ENCODE peak calls at places on chromosome 2, in nine cellular contexts. E is foreskin fibroblast, D is nephron progenitor cell, Y is Panc1, A is cardiac muscle cell, H is AG04449, T is A549, Q is thyroid gland, G is ovary. Z is an unnamed sample.

GRCh38 chr2:74544634-74545033 is 9.1 kb downstream of the LOXL3 start:
- DNase-seq in T (peak; percentile 44), A (no peak), H (no peak), Y (no peak), D (no peak), E (no peak), Q (no peak), G (no peak), Z (no peak)

GRCh38 chr2:236355911-236356310 is 91.7 kb upstream of the ASB18 start:
- DNase-seq in T (no peak), G (no peak), Y (no peak), A (no peak), E (no peak), H (no peak), Q (no peak), D (no peak), Z (no peak)

GRCh38 chr2:119772128-119772527 is 12.4 kb downstream of the PTPN4 start:
- DNase-seq in Q (no peak), E (no peak), G (no peak), T (no peak), H (no peak), D (no peak), Y (no peak), A (no peak), Z (no peak)

GRCh38 chr2:237421542-237422047 is 7.6 kb upstream of the COL6A3 start:
- DNase-seq in A (peak; percentile 65), G (peak; percentile 82), D (peak; percentile 82), Q (peak; percentile 84), Y (no peak), E (peak; percentile 84), T (peak; percentile 85), H (no peak), Z (peak; percentile 62)

GRCh38 chr2:22883054-22883453 is 501.9 kb upstream of the KLHL29 start:
- DNase-seq in Q (no peak), G (no peak), A (no peak), Y (no peak), T (no peak), E (no peak), D (no peak), H (no peak), Z (no peak)

GRCh38 chr2:169999041-169999440 is 171.8 kb downstream of the UBR3 start:
- DNase-seq in E (no peak), Y (no peak), Q (no peak), G (no peak), H (no peak), A (no peak), D (no peak), T (no peak), Z (no peak)

GRCh38 chr2:152409691-152410597 is 75.0 kb downstream of the FMNL2 start:
- DNase-seq in Q (no peak), T (no peak), D (no peak), A (no peak), Y (no peak), G (no peak), H (no peak), E (peak; percentile 74), Z (no peak)

GRCh38 chr2:45241061-45241561 is 231.9 kb upstream of the SIX2 start:
- DNase-seq in G (no peak), D (no peak), H (no peak), Q (no peak), T (no peak), Y (no peak), A (no peak), E (peak; percentile 29), Z (no peak)

GRCh38 chr2:73811878-73812277 is 16.9 kb upstream of the STAMBP start:
- DNase-seq in H (no peak), D (no peak), A (no peak), G (no peak), Y (no peak), E (no peak), T (no peak), Q (no peak), Z (no peak)

GRCh38 chr2:159891917-159892691 is 94.1 kb upstream of the CD302 start:
- DNase-seq in H (peak; percentile 7), D (no peak), E (peak; percentile 70), G (no peak), Q (no peak), T (peak; percentile 38), A (no peak), Y (no peak), Z (no peak)

GRCh38 chr2:134189009-134189717 is 64.7 kb upstream of the MGAT5 start:
- DNase-seq in H (no peak), Y (no peak), G (no peak), E (peak; percentile 34), A (no peak), T (peak; percentile 13), D (no peak), Q (no peak), Z (no peak)

GRCh38 chr2:39094717-39095363 is 26.0 kb downstream of the SOS1 start:
- DNase-seq in Y (no peak), D (no peak), Q (no peak), E (peak; percentile 37), H (no peak), A (no peak), T (no peak), G (no peak), Z (peak; percentile 43)

GRCh38 chr2:10814571-10815331 is 2.2 kb upstream of the PDIA6 start:
- DNase-seq in D (no peak), Y (no peak), A (no peak), H (no peak), E (no peak), Q (no peak), T (no peak), G (no peak), Z (no peak)

GRCh38 chr2:10820562-10820961 is 8.0 kb upstream of the PDIA6 start:
- DNase-seq in G (no peak), D (no peak), A (no peak), Y (no peak), H (no peak), E (no peak), Q (no peak), T (no peak), Z (no peak)

GRCh38 chr2:10818986-10819385 is 6.4 kb upstream of the PDIA6 start:
- DNase-seq in G (no peak), A (no peak), H (no peak), E (no peak), D (no peak), T (no peak), Q (no peak), Y (no peak), Z (no peak)

GRCh38 chr2:10819714-10820314 is 7.2 kb upstream of the PDIA6 start:
- DNase-seq in H (no peak), D (no peak), Q (no peak), A (no peak), T (no peak), E (no peak), G (no peak), Y (no peak), Z (no peak)

DNA sequence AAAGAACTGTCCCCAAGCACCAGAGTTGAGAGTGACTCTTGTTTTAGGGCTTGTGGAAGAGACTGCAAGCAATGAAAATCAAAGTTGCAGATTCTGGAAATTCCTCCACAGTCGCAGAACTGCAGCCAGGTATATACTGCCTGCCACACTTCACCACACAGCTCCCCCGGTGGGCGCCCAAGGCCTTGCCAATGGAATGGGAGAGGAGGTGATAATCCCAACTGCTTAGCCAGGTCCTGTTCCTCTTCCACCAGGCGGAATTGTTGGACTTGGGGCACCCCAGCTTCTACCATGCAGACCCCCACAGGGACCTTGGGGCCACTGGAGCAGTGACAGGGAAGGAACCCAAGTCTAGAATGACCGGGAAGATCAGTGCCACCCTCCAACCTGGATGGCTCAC is 4.8 kb upstream of the PDIA6 start:
- DNase-seq in T (no peak), A (peak; percentile 55), Q (no peak), G (no peak), D (peak; percentile 57), E (no peak), H (no peak), Y (no peak), Z (no peak)
- TF ChIP-seq CTCF in T (peak; percentile 15), A (no peak), Q (no peak), G (no peak), D (peak; percentile 36), E (peak; percentile 16), H (peak; percentile 48), Y (peak; percentile 65), Z (no peak)

GRCh38 chr2:15159206-15159605 is 401.9 kb downstream of the NBAS start:
- DNase-seq in A (no peak), T (no peak), H (no peak), G (no peak), E (no peak), D (no peak), Y (no peak), Q (no peak), Z (no peak)

GRCh38 chr2:15159751-15160177 is 401.4 kb downstream of the NBAS start:
- DNase-seq in Q (no peak), Y (peak; percentile 15), G (no peak), T (peak; percentile 59), E (peak; percentile 48), H (no peak), D (no peak), A (peak; percentile 36), Z (no peak)

GRCh38 chr2:15160201-15160600 is 400.9 kb downstream of the NBAS start:
- DNase-seq in A (no peak), Y (no peak), D (no peak), T (no peak), G (no peak), Q (no peak), H (no peak), E (no peak), Z (no peak)

GRCh38 chr2:15158117-15158516 is 403.0 kb downstream of the NBAS start:
- DNase-seq in D (peak; percentile 39), Q (no peak), G (no peak), A (peak; percentile 34), T (no peak), E (no peak), H (no peak), Y (no peak), Z (no peak)

GRCh38 chr2:15158532-15158931 is 402.6 kb downstream of the NBAS start:
- DNase-seq in H (no peak), A (no peak), Q (no peak), G (no peak), D (no peak), Y (no peak), T (no peak), E (no peak), Z (no peak)
- TF ChIP-seq CTCF in H (no peak), A (no peak), Q (no peak), G (no peak), D (no peak), Y (no peak), T (no peak), E (no peak), Z (no peak)

DNA sequence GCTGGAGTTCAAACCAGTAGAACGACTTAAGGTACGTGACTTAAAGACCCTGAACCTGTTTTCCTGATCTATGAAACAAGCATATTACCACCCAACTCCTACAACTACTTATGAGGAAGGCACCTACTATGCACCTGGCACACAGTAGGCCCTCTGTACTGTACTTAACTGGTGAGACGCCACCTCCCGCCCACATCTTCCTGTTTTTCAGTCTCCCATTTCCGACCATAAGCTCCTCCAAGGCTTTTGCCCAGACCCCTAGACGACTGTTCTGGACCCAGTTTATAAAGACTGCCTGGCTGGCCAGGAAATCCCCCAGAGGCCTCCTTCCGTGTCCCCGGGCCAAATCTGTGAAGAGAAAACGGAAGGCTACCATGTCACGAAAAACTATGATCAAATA is 1.5 kb downstream of the GALNT14 start:
- DNase-seq in E (no peak), T (no peak), D (no peak), Y (no peak), H (no peak), G (no peak), A (no peak), Q (no peak), Z (no peak)
- TF ChIP-seq CTCF in E (no peak), T (no peak), D (no peak), Y (no peak), H (no peak), G (no peak), A (no peak), Q (no peak), Z (no peak)

GRCh38 chr2:207166349-207167128 is 791 bp upstream of the KLF7 start:
- DNase-seq in Y (no peak), E (peak; percentile 79), H (no peak), G (peak; percentile 78), D (peak; percentile 80), A (peak; percentile 87), Q (peak; percentile 83), T (peak; percentile 83), Z (peak; percentile 67)
- TF ChIP-seq CTCF in Y (peak; percentile 56), E (no peak), H (peak; percentile 32), G (peak; percentile 65), D (peak; percentile 23), A (peak; percentile 16), Q (peak; percentile 30), T (peak; percentile 49), Z (no peak)